ENCODE peak calls at places on chromosomes 7 and 10, in four cellular contexts. H is cardiac muscle cell, X is heart right ventricle, G is ascending aorta. Z is an unnamed sample.

GRCh38 chr7:23486002-23486773 is 15.9 kb upstream of the IGF2BP3 start:
- DNase-seq in H (no peak), X (no peak), G (no peak), Z (no peak)

GRCh38 chr10:104036518-104037260 is 49.0 kb downstream of the COL17A1 start:
- DNase-seq in H (no peak), X (no peak), G (no peak), Z (no peak)

GRCh38 chr7:3866279-3866678 is 565.2 kb downstream of the SDK1 start:
- DNase-seq in H (no peak), X (no peak), G (no peak), Z (no peak)

GRCh38 chr7:55212176-55212575 is 153.0 kb upstream of the LANCL2 start:
- DNase-seq in H (no peak), X (no peak), G (no peak), Z (no peak)

GRCh38 chr7:106092204-106092603 is 19.9 kb downstream of the SYPL1 start:
- DNase-seq in H (no peak), X (no peak), G (no peak), Z (no peak)

GRCh38 chr10:30219977-30220751 is 128.9 kb downstream of the MTPAP start:
- DNase-seq in H (no peak), X (no peak), G (no peak), Z (no peak)

GRCh38 chr10:42952358-42952757 is 124.5 kb upstream of the RET start:
- DNase-seq in H (peak; percentile 54), X (peak; percentile 28), G (no peak), Z (peak; percentile 64)

GRCh38 chr7:108376206-108376605 is 80.0 kb downstream of the NRCAM start:
- DNase-seq in H (no peak), X (no peak), G (no peak), Z (no peak)

GRCh38 chr10:29689001-29689400 is 54.2 kb upstream of the SVIL start:
- DNase-seq in H (no peak), X (no peak), G (no peak), Z (no peak)

GRCh38 chr10:98536551-98536950 is 89.8 kb upstream of the HPS1 start:
- DNase-seq in H (no peak), X (no peak), G (no peak), Z (no peak)

GRCh38 chr7:98398567-98399372 is 2.1 kb downstream of the BAIAP2L1 start:
- DNase-seq in H (no peak), X (no peak), G (no peak), Z (no peak)

DNA sequence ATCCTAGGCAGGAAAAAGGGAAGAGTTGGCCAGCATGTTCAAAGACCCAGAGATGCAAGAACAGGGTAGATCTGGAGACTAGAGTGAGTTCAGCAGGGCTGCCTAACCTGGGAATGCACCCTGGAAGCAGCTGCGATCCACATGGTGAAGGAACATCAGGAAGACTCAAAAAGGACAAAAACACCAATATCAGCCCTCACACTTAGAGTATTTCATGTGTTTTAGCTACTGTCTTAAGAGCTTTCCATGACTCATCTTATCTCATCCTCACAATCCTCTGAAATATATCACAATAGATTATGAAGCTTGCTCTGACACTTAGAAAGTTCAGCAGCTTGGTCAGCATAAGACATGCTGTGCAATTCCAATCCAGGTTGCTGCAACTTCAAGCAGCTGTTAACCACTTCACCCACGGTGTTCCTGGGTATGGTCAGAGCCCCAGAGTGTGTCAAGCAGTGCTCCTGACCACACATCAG is 380.9 kb downstream of the PARD3 start:
- DNase-seq in H (no peak), X (no peak), G (no peak), Z (no peak)
- H3K27ac ChIP-seq in H (no peak overlapping the region), X (peak overlapping the region; percentile 39), G (no peak overlapping the region), Z (no peak overlapping the region)

DNA sequence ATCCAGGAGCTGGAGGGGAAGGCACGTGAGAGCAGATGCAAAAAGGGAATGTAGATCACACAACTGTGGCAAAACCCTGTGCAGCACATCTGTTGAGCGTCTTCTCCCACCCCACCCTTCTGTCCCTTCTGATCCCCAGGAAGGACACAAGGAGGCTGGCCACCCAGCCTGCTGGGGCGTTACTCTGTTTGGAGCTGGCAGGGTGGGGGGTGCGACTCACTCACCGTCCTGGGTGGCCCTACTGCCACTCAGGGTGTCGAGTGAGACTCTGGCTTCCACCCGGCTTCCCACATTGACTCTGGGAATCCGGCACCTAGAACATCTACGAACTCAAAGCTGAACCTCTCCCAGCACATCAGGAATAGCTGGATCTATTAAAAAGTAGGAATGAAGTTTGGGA is 10.2 kb upstream of the MMP21 start:
- DNase-seq in H (no peak), X (no peak), G (no peak), Z (no peak)
- H3K27ac ChIP-seq in H (no peak overlapping the region), X (no peak overlapping the region), G (no peak overlapping the region), Z (no peak overlapping the region)

DNA sequence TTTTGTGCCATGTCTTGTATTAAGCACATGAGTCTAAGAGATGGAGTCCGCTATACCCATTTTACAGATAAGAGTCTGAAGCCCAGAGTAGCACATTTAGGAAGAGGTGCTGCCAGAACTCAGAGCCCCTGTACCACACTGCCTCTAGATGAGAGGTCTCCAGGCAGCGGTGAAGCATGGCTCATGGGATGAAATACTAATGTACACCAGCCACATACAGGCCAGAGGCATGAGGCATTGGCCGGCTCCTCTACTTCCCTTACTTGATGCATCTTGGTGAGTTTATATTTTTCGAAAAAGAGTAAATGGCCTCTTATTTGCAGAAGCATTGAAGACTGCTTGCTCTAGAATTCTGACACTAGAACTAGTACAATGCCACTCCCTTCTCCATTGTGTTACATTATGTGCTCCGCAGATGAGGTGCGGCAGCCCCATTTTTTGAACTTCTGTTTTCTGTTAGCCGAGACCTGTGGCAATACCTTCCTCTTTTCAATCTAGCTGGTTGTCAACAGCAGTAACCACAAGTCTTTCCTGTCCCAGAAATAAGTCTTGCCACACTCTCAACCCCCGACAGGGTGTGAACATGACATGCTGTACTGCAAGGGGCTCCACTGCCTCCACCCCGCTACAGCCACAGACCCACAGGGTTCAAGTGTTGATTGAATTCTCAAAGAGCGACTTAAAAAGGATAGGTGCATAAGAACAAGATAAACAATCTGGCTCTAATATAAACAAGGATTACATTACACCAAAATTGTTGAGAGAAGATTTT is 145.3 kb downstream of the CELF2 start:
- DNase-seq in H (peak; percentile 69), X (peak; percentile 43), G (peak; percentile 55), Z (no peak)
- H3K27ac ChIP-seq in H (peak overlapping the region; percentile 61), X (peak overlapping the region; percentile 85), G (peak overlapping the region; percentile 37), Z (peak overlapping the region; percentile 69)

GRCh38 chr10:6221192-6221940 is 18.6 kb downstream of the PFKFB3 start:
- DNase-seq in H (no peak), X (no peak), G (no peak), Z (no peak)
- H3K27ac ChIP-seq in H (peak overlapping the region; percentile 91), X (no peak overlapping the region), G (peak overlapping the region; percentile 87), Z (no peak overlapping the region)

DNA sequence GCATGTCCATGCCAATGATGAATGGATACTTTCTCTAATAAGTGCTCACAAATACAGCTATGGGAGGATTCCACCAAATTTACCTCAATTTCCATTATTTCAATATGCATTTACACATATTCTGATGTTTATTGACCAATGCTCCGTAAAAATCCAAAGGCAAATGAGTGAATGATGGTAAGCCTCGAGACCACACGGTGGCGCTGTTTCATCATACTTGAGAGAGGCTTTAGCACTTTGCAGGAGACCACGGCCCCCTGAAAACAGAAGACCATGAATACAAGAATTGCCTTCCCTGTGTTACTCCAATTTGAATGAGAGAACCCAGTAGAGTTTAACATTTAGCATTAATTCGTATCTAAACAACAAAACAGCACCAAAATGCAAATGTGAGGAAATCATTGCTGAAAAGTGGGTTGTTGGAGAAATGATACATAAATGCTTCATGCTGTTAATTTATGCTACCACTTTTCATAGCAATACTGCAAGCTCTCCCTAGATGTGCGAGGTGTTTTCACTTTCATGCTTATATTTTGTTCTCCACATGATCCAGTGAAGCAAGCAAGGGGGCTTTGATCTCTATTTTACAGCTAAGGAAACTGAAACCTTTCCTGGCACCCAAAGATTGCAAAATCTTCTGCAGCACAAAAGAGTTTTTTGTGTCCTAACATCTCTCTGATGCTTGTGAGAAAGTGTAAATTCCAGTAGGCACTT is 35.4 kb downstream of the TRIL start:
- DNase-seq in H (peak; percentile 95), X (peak; percentile 67), G (no peak), Z (peak; percentile 44)
- H3K27ac ChIP-seq in H (no peak overlapping the region), X (no peak overlapping the region), G (no peak overlapping the region), Z (no peak overlapping the region)

DNA sequence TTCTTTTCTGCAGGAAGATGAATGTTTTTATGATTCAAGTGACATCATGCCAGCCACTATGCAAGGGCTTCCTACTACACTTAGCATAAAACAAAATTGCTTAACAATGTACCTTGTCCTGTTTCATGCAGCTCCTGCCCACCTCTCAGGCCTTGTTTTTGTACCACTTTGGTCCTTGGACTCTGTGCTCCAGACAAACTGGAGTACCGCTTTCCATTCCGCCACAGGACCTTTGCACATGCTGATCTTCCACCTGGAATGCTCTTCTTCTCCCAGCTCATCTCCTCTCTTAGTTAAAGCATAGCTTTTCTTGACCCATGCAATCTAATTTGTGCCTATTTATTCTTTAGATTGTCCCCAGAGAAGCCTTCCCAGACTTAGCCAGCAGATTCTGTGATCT is 77.5 kb upstream of the STK17A start:
- DNase-seq in H (no peak), X (no peak), G (no peak), Z (no peak)
- H3K27ac ChIP-seq in H (no peak overlapping the region), X (no peak overlapping the region), G (no peak overlapping the region), Z (no peak overlapping the region)

Z was measured in breast epithelium.